ENCODE peak calls at places on chromosomes 1 and 21, in seven cellular contexts. One of them, this sample, is unnamed.

GRCh38 chr1:31981976-31982375 is 31.7 kb upstream of the KHDRBS1 start:
- DNase-seq in brain microvascular endothelial cell: no peak
- DNase-seq in EL: no peak
- DNase-seq in AG08396: no peak
- DNase-seq in NCI-H1092: no peak
- DNase-seq in pancreas: no peak
- DNase-seq in GM20000: no peak
- DNase-seq in this sample: no peak

GRCh38 chr1:150210086-150210485 is 25.8 kb downstream of the ANP32E start:
- DNase-seq in brain microvascular endothelial cell: no peak
- DNase-seq in EL: no peak
- DNase-seq in AG08396: no peak
- DNase-seq in NCI-H1092: no peak
- DNase-seq in pancreas: no peak
- DNase-seq in GM20000: no peak
- DNase-seq in this sample: no peak

GRCh38 chr1:218259800-218260199 is 25.3 kb upstream of the RRP15 start:
- DNase-seq in brain microvascular endothelial cell: no peak
- DNase-seq in EL: peak
- DNase-seq in AG08396: no peak
- DNase-seq in NCI-H1092: no peak
- DNase-seq in pancreas: no peak
- DNase-seq in GM20000: peak
- DNase-seq in this sample: no peak

GRCh38 chr1:209863766-209864485 is 36.2 kb downstream of the UTP25 start:
- DNase-seq in brain microvascular endothelial cell: no peak
- DNase-seq in EL: no peak
- DNase-seq in AG08396: no peak
- DNase-seq in NCI-H1092: no peak
- DNase-seq in pancreas: no peak
- DNase-seq in GM20000: no peak
- DNase-seq in this sample: no peak

GRCh38 chr1:35838693-35839245 is 31.0 kb downstream of the AGO4 start:
- DNase-seq in brain microvascular endothelial cell: no peak
- DNase-seq in EL: no peak
- DNase-seq in AG08396: no peak
- DNase-seq in NCI-H1092: no peak
- DNase-seq in pancreas: no peak
- DNase-seq in GM20000: no peak
- DNase-seq in this sample: no peak

GRCh38 chr1:230868736-230869385 is 540 bp upstream of the C1orf198 start:
- DNase-seq in brain microvascular endothelial cell: no peak
- DNase-seq in EL: peak
- DNase-seq in AG08396: no peak
- DNase-seq in NCI-H1092: peak
- DNase-seq in pancreas: peak
- DNase-seq in GM20000: peak
- DNase-seq in this sample: no peak

GRCh38 chr1:36542024-36542961 is 59.6 kb upstream of the CSF3R start:
- DNase-seq in brain microvascular endothelial cell: no peak
- DNase-seq in EL: no peak
- DNase-seq in AG08396: no peak
- DNase-seq in NCI-H1092: peak
- DNase-seq in pancreas: no peak
- DNase-seq in GM20000: no peak
- DNase-seq in this sample: no peak

GRCh38 chr21:46366091-46366490 is 42.1 kb downstream of the PCNT start:
- DNase-seq in brain microvascular endothelial cell: no peak
- DNase-seq in EL: no peak
- DNase-seq in AG08396: no peak
- DNase-seq in NCI-H1092: no peak
- DNase-seq in pancreas: no peak
- DNase-seq in GM20000: no peak
- DNase-seq in this sample: no peak

GRCh38 chr1:244352156-244352830 is 99.4 kb downstream of the ADSS2 start:
- DNase-seq in brain microvascular endothelial cell: no peak
- DNase-seq in EL: no peak
- DNase-seq in AG08396: no peak
- DNase-seq in NCI-H1092: no peak
- DNase-seq in pancreas: no peak
- DNase-seq in GM20000: no peak
- DNase-seq in this sample: no peak

GRCh38 chr1:25118554-25118953 is 113.7 kb downstream of the SYF2 start:
- DNase-seq in brain microvascular endothelial cell: no peak
- DNase-seq in EL: no peak
- DNase-seq in AG08396: no peak
- DNase-seq in NCI-H1092: no peak
- DNase-seq in pancreas: no peak
- DNase-seq in GM20000: no peak
- DNase-seq in this sample: no peak

GRCh38 chr1:168217664-168218063 is 8.1 kb upstream of the SFT2D2 start:
- DNase-seq in brain microvascular endothelial cell: no peak
- DNase-seq in EL: no peak
- DNase-seq in AG08396: no peak
- DNase-seq in NCI-H1092: no peak
- DNase-seq in pancreas: no peak
- DNase-seq in GM20000: no peak
- DNase-seq in this sample: no peak

GRCh38 chr1:35178295-35178695 is 14.7 kb downstream of the SFPQ start:
- DNase-seq in brain microvascular endothelial cell: no peak
- DNase-seq in EL: no peak
- DNase-seq in AG08396: no peak
- DNase-seq in NCI-H1092: no peak
- DNase-seq in pancreas: no peak
- DNase-seq in GM20000: no peak
- DNase-seq in this sample: no peak

GRCh38 chr1:202170726-202171125 is 10.3 kb upstream of the PTPN7 start:
- DNase-seq in brain microvascular endothelial cell: no peak
- DNase-seq in EL: no peak
- DNase-seq in AG08396: no peak
- DNase-seq in NCI-H1092: no peak
- DNase-seq in pancreas: no peak
- DNase-seq in GM20000: no peak
- DNase-seq in this sample: no peak

GRCh38 chr1:53376041-53376461 is 48.2 kb upstream of the LRP8 start:
- DNase-seq in brain microvascular endothelial cell: no peak
- DNase-seq in EL: no peak
- DNase-seq in AG08396: no peak
- DNase-seq in NCI-H1092: no peak
- DNase-seq in pancreas: no peak
- DNase-seq in GM20000: no peak
- DNase-seq in this sample: no peak

GRCh38 chr1:197268012-197268411 is at the start of gene CRB1:
- DNase-seq in brain microvascular endothelial cell: no peak
- DNase-seq in EL: peak
- DNase-seq in AG08396: peak
- DNase-seq in NCI-H1092: peak
- DNase-seq in pancreas: no peak
- DNase-seq in GM20000: no peak
- DNase-seq in this sample: no peak

GRCh38 chr1:229127301-229127700 is 143.6 kb upstream of the RAB4A start:
- DNase-seq in brain microvascular endothelial cell: peak
- DNase-seq in EL: peak
- DNase-seq in AG08396: no peak
- DNase-seq in NCI-H1092: no peak
- DNase-seq in pancreas: no peak
- DNase-seq in GM20000: peak
- DNase-seq in this sample: no peak